ENCODE peak calls at places on chromosomes 5 and 9, in seven cellular contexts. J, R, I, S, P, E and H are unnamed samples.

GRCh38 chr9:132647355-132647754 is 22.4 kb downstream of the DDX31 start:
- DNase-seq in J (no peak), S (no peak), P (no peak), I (no peak), E (no peak), R (no peak), H (no peak)

GRCh38 chr9:18459958-18460584 is 13.9 kb upstream of the ADAMTSL1 start:
- DNase-seq in P (no peak), E (no peak), I (no peak), R (no peak), J (no peak), S (no peak), H (no peak)

GRCh38 chr9:110958846-110959245 is 79.4 kb downstream of the LPAR1 start:
- DNase-seq in I (no peak), E (no peak), P (no peak), S (no peak), J (no peak), R (no peak), H (no peak)

GRCh38 chr5:72648511-72648910 is 141.3 kb upstream of the ZNF366 start:
- DNase-seq in J (no peak), S (no peak), I (no peak), P (no peak), R (no peak), E (no peak), H (no peak)

GRCh38 chr5:546376-546908 is 22.2 kb upstream of the SLC9A3 start:
- DNase-seq in R (no peak), P (no peak), I (no peak), J (no peak), S (no peak), E (no peak), H (no peak)

GRCh38 chr5:10091701-10092100 is 158.0 kb downstream of the ATPSCKMT start:
- DNase-seq in I (no peak), P (no peak), E (no peak), S (no peak), R (no peak), J (no peak), H (no peak)

GRCh38 chr5:157178961-157179360 is 1.7 kb upstream of the ITK start:
- DNase-seq in P (no peak), S (no peak), J (no peak), I (no peak), R (no peak), E (no peak), H (peak)

GRCh38 chr9:28688172-28688571 is 1114.9 kb upstream of the C9orf72 start:
- DNase-seq in P (no peak), E (no peak), S (no peak), J (no peak), I (no peak), R (no peak), H (no peak)

GRCh38 chr9:40914772-40915659 is 213.5 kb downstream of the FOXD4L6 start:
- DNase-seq in S (no peak), E (no peak), R (no peak), I (no peak), J (no peak), P (no peak), H (no peak)

GRCh38 chr5:178221203-178221771 is 11.3 kb downstream of the PHYKPL start:
- DNase-seq in E (no peak), J (no peak), R (no peak), I (no peak), P (no peak), S (no peak), H (no peak)